ENCODE peak calls at places on chromosomes 12 and 14, in ten cellular contexts. C is pancreas; D is kidney epithelial cell; O is K562; J is psoas muscle; Z is AG04450; K is HFF-Myc; Y is CD8-positive, alpha-beta T cell; R is cardiac fibroblast; W is neural progenitor cell. A is an unnamed sample.

GRCh38 chr12:23352670-23353069 is 596.8 kb downstream of the SOX5 start:
- DNase-seq in C (no peak), D (no peak), O (no peak), J (no peak), Z (no peak), K (no peak), Y (no peak), R (no peak), W (no peak), A (no peak)

GRCh38 chr12:124506145-124506831 is 61.1 kb downstream of the NCOR2 start:
- DNase-seq in C (peak; percentile 70), D (no peak), O (peak; percentile 38), J (peak; percentile 80), Z (no peak), K (peak; percentile 68), Y (no peak), R (peak; percentile 72), W (peak; percentile 28), A (peak; percentile 59)

GRCh38 chr12:123516221-123516780 is 17.2 kb downstream of the RILPL1 start:
- DNase-seq in C (no peak), D (no peak), O (peak; percentile 5), J (no peak), Z (no peak), K (no peak), Y (no peak), R (no peak), W (peak; percentile 32), A (no peak)

GRCh38 chr12:111126331-111126730 is 206.0 kb upstream of the MYL2 start:
- DNase-seq in C (no peak), D (no peak), O (no peak), J (no peak), Z (no peak), K (no peak), Y (no peak), R (no peak), W (no peak), A (no peak)

GRCh38 chr12:15525414-15525813 is 203.1 kb downstream of the PTPRO start:
- DNase-seq in C (no peak), D (no peak), O (no peak), J (no peak), Z (no peak), K (no peak), Y (no peak), R (no peak), W (no peak), A (no peak)

GRCh38 chr14:104592785-104593184 is 11.8 kb downstream of the TMEM179 start:
- DNase-seq in C (no peak), D (no peak), O (no peak), J (peak; percentile 5), Z (no peak), K (no peak), Y (no peak), R (no peak), W (no peak), A (no peak)

GRCh38 chr14:76768671-76769500 is 7.6 kb downstream of the VASH1 start:
- DNase-seq in C (no peak), D (no peak), O (no peak), J (no peak), Z (no peak), K (no peak), Y (no peak), R (no peak), W (no peak), A (no peak)

GRCh38 chr12:132746621-132747020 is 15.0 kb downstream of the ANKLE2 start:
- DNase-seq in C (no peak), D (no peak), O (no peak), J (no peak), Z (no peak), K (no peak), Y (no peak), R (no peak), W (no peak), A (no peak)

GRCh38 chr12:14260011-14260993 is 105.2 kb upstream of the ATF7IP start:
- DNase-seq in C (peak; percentile 86), D (peak; percentile 74), O (peak; percentile 61), J (peak; percentile 89), Z (peak; percentile 81), K (peak; percentile 89), Y (no peak), R (peak; percentile 92), W (peak; percentile 93), A (peak; percentile 94)

GRCh38 chr14:89134640-89135039 is 282.4 kb downstream of the FOXN3 start:
- DNase-seq in C (no peak), D (no peak), O (no peak), J (no peak), Z (no peak), K (no peak), Y (no peak), R (no peak), W (no peak), A (no peak)

GRCh38 chr12:126781593-126781992 is 1485.4 kb upstream of the TMEM132C start:
- DNase-seq in C (no peak), D (no peak), O (no peak), J (no peak), Z (no peak), K (no peak), Y (no peak), R (peak; percentile 6), W (no peak), A (no peak)

GRCh38 chr12:116520225-116520624 is 39.0 kb upstream of the MAP1LC3B2 start:
- DNase-seq in C (no peak), D (no peak), O (no peak), J (no peak), Z (no peak), K (no peak), Y (no peak), R (no peak), W (no peak), A (no peak)

GRCh38 chr12:122866950-122867607 is 28.8 kb downstream of the VPS37B start:
- DNase-seq in C (peak; percentile 41), D (no peak), O (no peak), J (no peak), Z (no peak), K (no peak), Y (no peak), R (no peak), W (no peak), A (no peak)

GRCh38 chr14:95519699-95520098 is 3.2 kb upstream of the SYNE3 start:
- DNase-seq in C (no peak), D (no peak), O (no peak), J (peak; percentile 85), Z (no peak), K (peak; percentile 80), Y (no peak), R (peak; percentile 90), W (no peak), A (peak; percentile 94)

GRCh38 chr14:97848351-97848980 is 1051.3 kb downstream of the VRK1 start:
- DNase-seq in C (no peak), D (no peak), O (no peak), J (no peak), Z (no peak), K (no peak), Y (no peak), R (no peak), W (peak; percentile 78), A (no peak)

GRCh38 chr14:94867209-94867608 is 97.3 kb upstream of the GSC start:
- DNase-seq in C (no peak), D (no peak), O (no peak), J (no peak), Z (no peak), K (no peak), Y (no peak), R (no peak), W (no peak), A (no peak)

GRCh38 chr12:93419388-93420034 is 22.2 kb downstream of the UBE2N start:
- DNase-seq in C (no peak), D (peak; percentile 18), O (peak; percentile 34), J (no peak), Z (no peak), K (peak; percentile 21), Y (no peak), R (peak; percentile 79), W (peak; percentile 42), A (peak; percentile 69)

GRCh38 chr12:68621092-68622081 is 10.7 kb downstream of the RAP1B start:
- DNase-seq in C (no peak), D (no peak), O (no peak), J (no peak), Z (no peak), K (no peak), Y (no peak), R (no peak), W (no peak), A (no peak)
- TF ChIP-seq CTCF in C (no peak), D (no peak), O (no peak), J (no peak), Z (no peak), K (no peak), Y (no peak), R (no peak), W (no peak), A (no peak)

GRCh38 chr12:47736877-47737676 is 11.8 kb upstream of the ENDOU start:
- DNase-seq in C (peak; percentile 92), D (no peak), O (peak; percentile 81), J (peak; percentile 84), Z (peak; percentile 24), K (peak; percentile 66), Y (no peak), R (peak; percentile 75), W (no peak), A (peak; percentile 96)
- H3K4me3 ChIP-seq in C (no peak overlapping the region), D (no peak overlapping the region), O (no peak overlapping the region), J (peak overlapping the region; percentile 7), Z (no peak overlapping the region), K (no peak overlapping the region), Y (no peak overlapping the region), R (no peak overlapping the region), W (no peak overlapping the region), A (peak overlapping the region; percentile 2)

GRCh38 chr14:80930095-80930494 is 11.4 kb downstream of the CEP128 start:
- DNase-seq in C (no peak), D (no peak), O (no peak), J (no peak), Z (no peak), K (no peak), Y (no peak), R (no peak), W (no peak), A (no peak)

GRCh38 chr14:80924365-80925103 is 17.0 kb downstream of the CEP128 start:
- DNase-seq in C (no peak), D (no peak), O (no peak), J (no peak), Z (no peak), K (no peak), Y (no peak), R (no peak), W (no peak), A (no peak)

GRCh38 chr14:80926706-80927384 is 14.7 kb downstream of the CEP128 start:
- DNase-seq in C (no peak), D (no peak), O (no peak), J (no peak), Z (peak; percentile 29), K (no peak), Y (no peak), R (peak; percentile 70), W (no peak), A (peak; percentile 66)

GRCh38 chr14:80930836-80931389 is 10.6 kb downstream of the CEP128 start:
- DNase-seq in C (no peak), D (peak; percentile 94), O (no peak), J (no peak), Z (peak; percentile 70), K (peak; percentile 37), Y (no peak), R (peak; percentile 94), W (no peak), A (peak; percentile 73)

GRCh38 chr14:80927385-80927989 is 14.1 kb downstream of the CEP128 start:
- DNase-seq in C (no peak), D (no peak), O (no peak), J (no peak), Z (no peak), K (no peak), Y (no peak), R (no peak), W (no peak), A (no peak)
- TF ChIP-seq CTCF in C (no peak), D (no peak), O (peak; percentile 32), J (no peak), Z (peak; percentile 22), K (no peak), Y (no peak), R (no peak), W (peak; percentile 35), A (no peak)

GRCh38 chr12:103257763-103258162 is 238.0 kb downstream of the C12orf42 start:
- DNase-seq in C (no peak), D (no peak), O (no peak), J (no peak), Z (no peak), K (no peak), Y (no peak), R (no peak), W (no peak), A (no peak)
- H3K4me3 ChIP-seq in C (no peak overlapping the region), D (no peak overlapping the region), O (no peak overlapping the region), J (no peak overlapping the region), Z (no peak overlapping the region), K (no peak overlapping the region), Y (no peak overlapping the region), R (no peak overlapping the region), W (no peak overlapping the region), A (no peak overlapping the region)

A was measured in foreskin fibroblast.